ENCODE peak calls at places on chromosomes 4 and X, in five cellular contexts. One of them, this sample, is unnamed.

GRCh38 chrX:129961180-129962083 is 21.0 kb upstream of the BCORL1 start:
- DNase-seq in GM20000: peak
- DNase-seq in MM.1S: peak
- DNase-seq in fibroblast of villous mesenchyme: no peak
- DNase-seq in GM12878: peak
- DNase-seq in this sample: no peak

GRCh38 chrX:129597905-129598304 is 56.9 kb downstream of the APLN start:
- DNase-seq in GM20000: no peak
- DNase-seq in MM.1S: no peak
- DNase-seq in fibroblast of villous mesenchyme: no peak
- DNase-seq in GM12878: no peak
- DNase-seq in this sample: no peak

GRCh38 chr4:11483076-11483475 is 54.4 kb upstream of the HS3ST1 start:
- DNase-seq in GM20000: no peak
- DNase-seq in MM.1S: no peak
- DNase-seq in fibroblast of villous mesenchyme: no peak
- DNase-seq in GM12878: no peak
- DNase-seq in this sample: no peak

GRCh38 chrX:131841496-131842410 is 181.3 kb upstream of the STK26 start:
- DNase-seq in GM20000: peak
- DNase-seq in MM.1S: peak
- DNase-seq in fibroblast of villous mesenchyme: peak
- DNase-seq in GM12878: no peak
- DNase-seq in this sample: no peak

GRCh38 chrX:103607385-103608304 is at the start of gene TCEAL3:
- DNase-seq in GM20000: peak
- DNase-seq in MM.1S: no peak
- DNase-seq in fibroblast of villous mesenchyme: peak
- DNase-seq in GM12878: no peak
- DNase-seq in this sample: no peak

GRCh38 chrX:6163761-6164160 is 64.9 kb downstream of the NLGN4X start:
- DNase-seq in GM20000: no peak
- DNase-seq in MM.1S: no peak
- DNase-seq in fibroblast of villous mesenchyme: peak
- DNase-seq in GM12878: no peak
- DNase-seq in this sample: no peak

GRCh38 chr4:101119141-101119540 is 228.2 kb downstream of the PPP3CA start:
- DNase-seq in GM20000: no peak
- DNase-seq in MM.1S: no peak
- DNase-seq in fibroblast of villous mesenchyme: no peak
- DNase-seq in GM12878: no peak
- DNase-seq in this sample: no peak

GRCh38 chr4:110104661-110105060 is 93.8 kb downstream of the ELOVL6 start:
- DNase-seq in GM20000: no peak
- DNase-seq in MM.1S: no peak
- DNase-seq in fibroblast of villous mesenchyme: peak
- DNase-seq in GM12878: no peak
- DNase-seq in this sample: no peak

GRCh38 chr4:184165291-184165690 is 52.4 kb downstream of the ENPP6 start:
- DNase-seq in GM20000: no peak
- DNase-seq in MM.1S: no peak
- DNase-seq in fibroblast of villous mesenchyme: no peak
- DNase-seq in GM12878: no peak
- DNase-seq in this sample: no peak

GRCh38 chrX:153621949-153622598 is 23.1 kb upstream of the CCNQ start:
- DNase-seq in GM20000: no peak
- DNase-seq in MM.1S: no peak
- DNase-seq in fibroblast of villous mesenchyme: no peak
- DNase-seq in GM12878: no peak
- DNase-seq in this sample: no peak

GRCh38 chr4:174604198-174604597 is 81.9 kb upstream of the HPGD start:
- DNase-seq in GM20000: no peak
- DNase-seq in MM.1S: no peak
- DNase-seq in fibroblast of villous mesenchyme: peak
- DNase-seq in GM12878: no peak
- DNase-seq in this sample: peak

GRCh38 chr4:52106701-52107100 is 55.6 kb downstream of the SPATA18 start:
- DNase-seq in GM20000: no peak
- DNase-seq in MM.1S: no peak
- DNase-seq in fibroblast of villous mesenchyme: peak
- DNase-seq in GM12878: no peak
- DNase-seq in this sample: peak

GRCh38 chr4:109826719-109827118 is 1.1 kb upstream of the RRH start:
- DNase-seq in GM20000: peak
- DNase-seq in MM.1S: peak
- DNase-seq in fibroblast of villous mesenchyme: peak
- DNase-seq in GM12878: no peak
- DNase-seq in this sample: peak

GRCh38 chr4:79225360-79225759 is 100.5 kb downstream of the NAA11 start:
- DNase-seq in GM20000: no peak
- DNase-seq in MM.1S: no peak
- DNase-seq in fibroblast of villous mesenchyme: peak
- DNase-seq in GM12878: no peak
- DNase-seq in this sample: no peak

GRCh38 chr4:10673817-10674369 is 10.7 kb downstream of the CLNK start:
- DNase-seq in GM20000: peak
- DNase-seq in MM.1S: peak
- DNase-seq in fibroblast of villous mesenchyme: no peak
- DNase-seq in GM12878: peak
- DNase-seq in this sample: no peak

GRCh38 chr4:85092536-85092935 is 126.0 kb upstream of the WDFY3 start:
- DNase-seq in GM20000: no peak
- DNase-seq in MM.1S: no peak
- DNase-seq in fibroblast of villous mesenchyme: no peak
- DNase-seq in GM12878: no peak
- DNase-seq in this sample: no peak

GRCh38 chrX:2150722-2151121 is 350.1 kb downstream of the DHRSX start:
- DNase-seq in GM20000: no peak
- DNase-seq in MM.1S: no peak
- DNase-seq in fibroblast of villous mesenchyme: no peak
- DNase-seq in GM12878: no peak
- DNase-seq in this sample: no peak

GRCh38 chr4:13910556-13910955 is 283.0 kb upstream of the BOD1L1 start:
- DNase-seq in GM20000: no peak
- DNase-seq in MM.1S: no peak
- DNase-seq in fibroblast of villous mesenchyme: no peak
- DNase-seq in GM12878: no peak
- DNase-seq in this sample: no peak

GRCh38 chrX:132023896-132024386 is 839 bp downstream of the STK26 start:
- DNase-seq in GM20000: peak
- DNase-seq in MM.1S: peak
- DNase-seq in fibroblast of villous mesenchyme: no peak
- DNase-seq in GM12878: no peak
- DNase-seq in this sample: no peak

GRCh38 chrX:130654409-130654970 is 248.5 kb downstream of the ENOX2 start:
- DNase-seq in GM20000: no peak
- DNase-seq in MM.1S: no peak
- DNase-seq in fibroblast of villous mesenchyme: no peak
- DNase-seq in GM12878: no peak
- DNase-seq in this sample: no peak

GRCh38 chr4:105715692-105716278 is 7.2 kb downstream of the GSTCD start:
- DNase-seq in GM20000: peak
- DNase-seq in MM.1S: peak
- DNase-seq in fibroblast of villous mesenchyme: peak
- DNase-seq in GM12878: no peak
- DNase-seq in this sample: no peak

GRCh38 chr4:113064244-113064643 is 14.8 kb downstream of the ANK2 start:
- DNase-seq in GM20000: no peak
- DNase-seq in MM.1S: no peak
- DNase-seq in fibroblast of villous mesenchyme: no peak
- DNase-seq in GM12878: no peak
- DNase-seq in this sample: no peak
- TF ChIP-seq CTCF in GM20000: no peak
- TF ChIP-seq CTCF in MM.1S: no peak
- TF ChIP-seq CTCF in fibroblast of villous mesenchyme: no peak
- TF ChIP-seq CTCF in GM12878: no peak
- TF ChIP-seq CTCF in this sample: no peak

DNA sequence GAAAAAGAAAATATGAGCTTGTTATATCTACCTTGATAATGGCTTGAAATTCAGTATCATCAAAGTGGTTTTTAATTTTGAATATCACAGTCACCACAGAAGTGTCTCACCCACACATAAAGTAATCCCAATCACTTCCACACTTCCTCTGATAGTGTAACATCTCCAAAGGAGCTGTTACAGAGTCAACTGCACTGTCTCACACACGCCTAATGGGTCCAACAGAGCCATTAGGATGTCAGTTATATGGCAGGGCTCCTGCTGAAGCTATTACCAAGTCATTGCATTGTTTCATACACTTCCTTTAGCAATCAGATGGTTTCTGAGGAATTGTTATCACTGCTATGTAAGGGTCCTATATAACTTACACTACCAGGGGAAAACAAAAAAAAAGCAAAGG is 432.1 kb upstream of the TEX13C start:
- DNase-seq in GM20000: no peak
- DNase-seq in MM.1S: no peak
- DNase-seq in fibroblast of villous mesenchyme: no peak
- DNase-seq in GM12878: no peak
- DNase-seq in this sample: no peak
- TF ChIP-seq CTCF in GM20000: no peak
- TF ChIP-seq CTCF in MM.1S: no peak
- TF ChIP-seq CTCF in fibroblast of villous mesenchyme: no peak
- TF ChIP-seq CTCF in GM12878: no peak
- TF ChIP-seq CTCF in this sample: no peak

GRCh38 chr4:62408467-62408866 is 1208.3 kb downstream of the ADGRL3 start:
- DNase-seq in GM20000: no peak
- DNase-seq in MM.1S: no peak
- DNase-seq in fibroblast of villous mesenchyme: no peak
- DNase-seq in GM12878: no peak
- DNase-seq in this sample: no peak
- TF ChIP-seq CTCF in GM20000: no peak
- TF ChIP-seq CTCF in MM.1S: peak
- TF ChIP-seq CTCF in fibroblast of villous mesenchyme: no peak
- TF ChIP-seq CTCF in GM12878: no peak
- TF ChIP-seq CTCF in this sample: no peak

GRCh38 chr4:140150886-140151699 is 2.9 kb downstream of the MAML3 start:
- DNase-seq in GM20000: peak
- DNase-seq in MM.1S: peak
- DNase-seq in fibroblast of villous mesenchyme: peak
- DNase-seq in GM12878: no peak
- DNase-seq in this sample: peak
- TF ChIP-seq CTCF in GM20000: no peak
- TF ChIP-seq CTCF in MM.1S: no peak
- TF ChIP-seq CTCF in fibroblast of villous mesenchyme: no peak
- TF ChIP-seq CTCF in GM12878: no peak
- TF ChIP-seq CTCF in this sample: no peak

GRCh38 chr4:146029147-146029546 is 90.5 kb upstream of the ZNF827 start:
- DNase-seq in GM20000: no peak
- DNase-seq in MM.1S: no peak
- DNase-seq in fibroblast of villous mesenchyme: no peak
- DNase-seq in GM12878: peak
- DNase-seq in this sample: peak
- TF ChIP-seq CTCF in GM20000: peak
- TF ChIP-seq CTCF in MM.1S: no peak
- TF ChIP-seq CTCF in fibroblast of villous mesenchyme: no peak
- TF ChIP-seq CTCF in GM12878: peak
- TF ChIP-seq CTCF in this sample: peak